ENCODE peak calls at places on chromosome 4, in six cellular contexts. K is frontal cortex; R is non-pigmented ciliary epithelial cell; F is stimulated activated naive CD4-positive, alpha-beta T cell treated with Interleukin-2 at 50 U/mL for 16 hours; V is bronchial epithelial cell; D is SJSA1. S is an unnamed sample.

GRCh38 chr4:8328866-8329559 is 59.5 kb downstream of the HTRA3 start:
- DNase-seq in K (no peak), R (no peak), F (no peak), V (no peak), D (no peak), S (no peak)

GRCh38 chr4:131054489-131055019 is 1958.6 kb downstream of the C4orf33 start:
- DNase-seq in K (no peak), R (no peak), F (no peak), V (peak; percentile 8), D (no peak), S (no peak)

GRCh38 chr4:164446516-164446915 is 307.4 kb upstream of the SMIM31 start:
- DNase-seq in K (no peak), R (peak; percentile 40), F (no peak), V (peak; percentile 75), D (no peak), S (no peak)

GRCh38 chr4:140789752-140790151 is 33.6 kb upstream of the TBC1D9 start:
- DNase-seq in K (no peak), R (no peak), F (no peak), V (peak; percentile 98), D (no peak), S (no peak)

GRCh38 chr4:153765836-153766235 is 6.0 kb upstream of the RNF175 start:
- DNase-seq in K (no peak), R (no peak), F (no peak), V (no peak), D (no peak), S (no peak)

GRCh38 chr4:145507636-145508035 is 26.0 kb downstream of the SMAD1 start:
- DNase-seq in K (no peak), R (peak; percentile 31), F (no peak), V (peak; percentile 96), D (no peak), S (no peak)

GRCh38 chr4:127622923-127623754 is 9.6 kb upstream of the INTU start:
- DNase-seq in K (peak; percentile 39), R (no peak), F (no peak), V (peak; percentile 7), D (no peak), S (no peak)

GRCh38 chr4:17595471-17596005 is 18.5 kb downstream of the LAP3 start:
- DNase-seq in K (no peak), R (no peak), F (no peak), V (no peak), D (no peak), S (no peak)

GRCh38 chr4:99062120-99062519 is 26.5 kb downstream of the ADH5 start:
- DNase-seq in K (no peak), R (no peak), F (no peak), V (no peak), D (no peak), S (no peak)

GRCh38 chr4:147339116-147339515 is 141.8 kb upstream of the EDNRA start:
- DNase-seq in K (no peak), R (no peak), F (no peak), V (no peak), D (no peak), S (no peak)

GRCh38 chr4:48017108-48017527 is 546 bp downstream of the NIPAL1 start:
- DNase-seq in K (no peak), R (no peak), F (peak; percentile 36), V (peak; percentile 92), D (peak; percentile 57), S (peak; percentile 48)

GRCh38 chr4:125140966-125141495 is 173.7 kb upstream of the FAT4 start:
- DNase-seq in K (no peak), R (peak; percentile 38), F (no peak), V (peak; percentile 66), D (no peak), S (no peak)

GRCh38 chr4:188127157-188127874 is 11.9 kb upstream of the TRIML1 start:
- DNase-seq in K (no peak), R (peak; percentile 63), F (no peak), V (peak; percentile 90), D (no peak), S (peak; percentile 8)

GRCh38 chr4:6493668-6494304 is 21.4 kb upstream of the PPP2R2C start:
- DNase-seq in K (no peak), R (no peak), F (no peak), V (peak; percentile 64), D (no peak), S (no peak)

GRCh38 chr4:10115657-10116624 is 658 bp downstream of the WDR1 start:
- DNase-seq in K (no peak), R (no peak), F (peak; percentile 68), V (peak; percentile 53), D (no peak), S (peak; percentile 51)

GRCh38 chr4:68368566-68369473 is 18.9 kb upstream of the YTHDC1 start:
- DNase-seq in K (no peak), R (no peak), F (no peak), V (peak; percentile 97), D (no peak), S (no peak)

GRCh38 chr4:54185380-54185779 is 43.7 kb upstream of the PDGFRA start:
- DNase-seq in K (no peak), R (no peak), F (no peak), V (no peak), D (no peak), S (no peak)

GRCh38 chr4:156971623-156972369 is at the start of gene PDGFC:
- DNase-seq in K (peak; percentile 73), R (no peak), F (no peak), V (no peak), D (peak; percentile 85), S (peak; percentile 14)

GRCh38 chr4:186068581-186069402 is at the start of gene TLR3:
- DNase-seq in K (no peak), R (peak; percentile 13), F (no peak), V (peak; percentile 38), D (no peak), S (no peak)

GRCh38 chr4:141158219-141158618 is 24.9 kb upstream of the RNF150 start:
- DNase-seq in K (no peak), R (no peak), F (no peak), V (peak; percentile 33), D (no peak), S (no peak)

GRCh38 chr4:137861682-137862081 is 329.4 kb upstream of the PCDH18 start:
- DNase-seq in K (no peak), R (peak; percentile 1), F (no peak), V (peak; percentile 20), D (no peak), S (peak; percentile 1)

GRCh38 chr4:148814030-148814429 is 371.8 kb upstream of the NR3C2 start:
- DNase-seq in K (no peak), R (no peak), F (no peak), V (peak; percentile 86), D (no peak), S (no peak)

GRCh38 chr4:106369456-106370060 is 980 bp upstream of the GIMD1 start:
- DNase-seq in K (no peak), R (peak; percentile 73), F (no peak), V (peak; percentile 74), D (peak; percentile 61), S (peak; percentile 59)

GRCh38 chr4:63708661-63709060 is 700.6 kb downstream of the TECRL start:
- DNase-seq in K (no peak), R (no peak), F (no peak), V (no peak), D (no peak), S (no peak)

GRCh38 chr4:100118213-100118612 is 72.1 kb downstream of the DDIT4L start:
- DNase-seq in K (no peak), R (no peak), F (no peak), V (peak; percentile 40), D (no peak), S (no peak)

GRCh38 chr4:39609454-39609911 is 29.2 kb downstream of the SMIM14 start:
- DNase-seq in K (no peak), R (no peak), F (no peak), V (no peak), D (no peak), S (no peak)

GRCh38 chr4:165464813-165465381 is 86.1 kb downstream of the CPE start:
- DNase-seq in K (peak; percentile 16), R (no peak), F (no peak), V (peak; percentile 46), D (no peak), S (no peak)

GRCh38 chr4:73721419-73721818 is 18.9 kb upstream of the CXCL8 start:
- DNase-seq in K (no peak), R (no peak), F (no peak), V (peak; percentile 85), D (no peak), S (no peak)

GRCh38 chr4:40056722-40057539 is at the start of gene N4BP2:
- DNase-seq in K (peak; percentile 86), R (no peak), F (peak; percentile 69), V (peak; percentile 84), D (peak; percentile 57), S (peak; percentile 31)

GRCh38 chr4:185304944-185305690 is 90.6 kb downstream of the LRP2BP start:
- DNase-seq in K (no peak), R (no peak), F (no peak), V (no peak), D (peak; percentile 48), S (no peak)

GRCh38 chr4:44146516-44146915 is 302.1 kb downstream of the KCTD8 start:
- DNase-seq in K (no peak), R (no peak), F (no peak), V (peak; percentile 68), D (no peak), S (no peak)

GRCh38 chr4:54872246-54872645 is 214.5 kb downstream of the KIT start:
- DNase-seq in K (no peak), R (no peak), F (no peak), V (no peak), D (no peak), S (no peak)

GRCh38 chr4:48704091-48704802 is 75.8 kb downstream of the FRYL start:
- DNase-seq in K (no peak), R (no peak), F (no peak), V (no peak), D (no peak), S (no peak)

GRCh38 chr4:140893939-140894338 is 137.8 kb upstream of the TBC1D9 start:
- DNase-seq in K (no peak), R (no peak), F (no peak), V (no peak), D (no peak), S (no peak)

GRCh38 chr4:61375316-61375715 is 175.2 kb downstream of the ADGRL3 start:
- DNase-seq in K (no peak), R (no peak), F (no peak), V (peak; percentile 69), D (no peak), S (no peak)

GRCh38 chr4:73447701-73448100 is 11.7 kb downstream of the AFP start:
- DNase-seq in K (no peak), R (peak; percentile 43), F (no peak), V (peak; percentile 37), D (no peak), S (no peak)

GRCh38 chr4:13905543-13905942 is 278.0 kb upstream of the BOD1L1 start:
- DNase-seq in K (no peak), R (no peak), F (no peak), V (peak; percentile 72), D (no peak), S (no peak)

GRCh38 chr4:186685744-186686143 is 37.9 kb downstream of the FAT1 start:
- DNase-seq in K (no peak), R (peak; percentile 74), F (no peak), V (peak; percentile 87), D (peak; percentile 56), S (peak; percentile 15)

GRCh38 chr4:158193171-158193749 is 17.0 kb upstream of the TMEM144 start:
- DNase-seq in K (no peak), R (no peak), F (no peak), V (peak; percentile 52), D (no peak), S (peak; percentile 24)

GRCh38 chr4:137955615-137956014 is 286.5 kb downstream of the SLC7A11 start:
- DNase-seq in K (no peak), R (no peak), F (no peak), V (peak; percentile 76), D (no peak), S (no peak)

S was measured in SW 1271.